ENCODE peak calls at places on chromosomes 4 and X, in ten cellular contexts. One of them, this sample, is unnamed.
A peak's percentile ranks its signal among the peaks of the same experiment; 100 is the strongest.

GRCh38 chr4:119709418-119709817 is 80.8 kb upstream of the PDE5A start:
- DNase-seq in SK-N-SH: no peak
- DNase-seq in stomach: no peak
- DNase-seq in transverse colon: no peak
- DNase-seq in suprapubic skin: no peak
- DNase-seq in sigmoid colon: no peak
- DNase-seq in GM12878: no peak
- DNase-seq in K562: no peak
- DNase-seq in esophagus muscularis mucosa: no peak
- DNase-seq in HepG2: no peak
- DNase-seq in this sample: no peak

GRCh38 chrX:23554304-23554703 is 113.0 kb upstream of the PRDX4 start:
- DNase-seq in transverse colon: no peak
- DNase-seq in SK-N-SH: peak; percentile 10
- DNase-seq in K562: peak; percentile 8
- DNase-seq in esophagus muscularis mucosa: no peak
- DNase-seq in sigmoid colon: no peak
- DNase-seq in stomach: no peak
- DNase-seq in GM12878: no peak
- DNase-seq in suprapubic skin: no peak
- DNase-seq in HepG2: peak; percentile 6
- DNase-seq in this sample: no peak

GRCh38 chrX:46327229-46328081 is 217.8 kb downstream of the ZNF674 start:
- DNase-seq in SK-N-SH: no peak
- DNase-seq in HepG2: peak; percentile 92
- DNase-seq in GM12878: no peak
- DNase-seq in suprapubic skin: no peak
- DNase-seq in sigmoid colon: no peak
- DNase-seq in K562: no peak
- DNase-seq in transverse colon: peak; percentile 31
- DNase-seq in stomach: peak; percentile 51
- DNase-seq in esophagus muscularis mucosa: no peak
- DNase-seq in this sample: peak; percentile 33

GRCh38 chr4:89142691-89143669 is 31.6 kb downstream of the TIGD2 start:
- DNase-seq in suprapubic skin: no peak
- DNase-seq in stomach: no peak
- DNase-seq in GM12878: no peak
- DNase-seq in sigmoid colon: no peak
- DNase-seq in HepG2: no peak
- DNase-seq in esophagus muscularis mucosa: no peak
- DNase-seq in K562: no peak
- DNase-seq in transverse colon: no peak
- DNase-seq in SK-N-SH: peak; percentile 26
- DNase-seq in this sample: no peak

GRCh38 chr4:115866364-115866896 is 753.0 kb upstream of the NDST4 start:
- DNase-seq in HepG2: no peak
- DNase-seq in K562: no peak
- DNase-seq in GM12878: no peak
- DNase-seq in transverse colon: no peak
- DNase-seq in esophagus muscularis mucosa: no peak
- DNase-seq in stomach: no peak
- DNase-seq in sigmoid colon: no peak
- DNase-seq in SK-N-SH: no peak
- DNase-seq in suprapubic skin: no peak
- DNase-seq in this sample: no peak

GRCh38 chr4:68218044-68218443 is 27.4 kb downstream of the TMPRSS11B start:
- DNase-seq in sigmoid colon: no peak
- DNase-seq in suprapubic skin: no peak
- DNase-seq in esophagus muscularis mucosa: no peak
- DNase-seq in K562: no peak
- DNase-seq in SK-N-SH: no peak
- DNase-seq in GM12878: no peak
- DNase-seq in HepG2: no peak
- DNase-seq in transverse colon: no peak
- DNase-seq in stomach: no peak
- DNase-seq in this sample: no peak

GRCh38 chr4:23768541-23768940 is 121.3 kb downstream of the PPARGC1A start:
- DNase-seq in transverse colon: no peak
- DNase-seq in SK-N-SH: no peak
- DNase-seq in stomach: no peak
- DNase-seq in suprapubic skin: no peak
- DNase-seq in HepG2: no peak
- DNase-seq in GM12878: no peak
- DNase-seq in sigmoid colon: no peak
- DNase-seq in K562: no peak
- DNase-seq in esophagus muscularis mucosa: no peak
- DNase-seq in this sample: no peak

GRCh38 chr4:142312391-142312790 is 533.7 kb downstream of the INPP4B start:
- DNase-seq in GM12878: no peak
- DNase-seq in suprapubic skin: no peak
- DNase-seq in sigmoid colon: no peak
- DNase-seq in esophagus muscularis mucosa: no peak
- DNase-seq in transverse colon: no peak
- DNase-seq in K562: no peak
- DNase-seq in HepG2: no peak
- DNase-seq in stomach: no peak
- DNase-seq in SK-N-SH: no peak
- DNase-seq in this sample: no peak

GRCh38 chr4:99808260-99808857 is 8.3 kb upstream of the DAPP1 start:
- DNase-seq in transverse colon: peak; percentile 74
- DNase-seq in SK-N-SH: peak; percentile 57
- DNase-seq in esophagus muscularis mucosa: no peak
- DNase-seq in stomach: peak; percentile 71
- DNase-seq in GM12878: no peak
- DNase-seq in sigmoid colon: no peak
- DNase-seq in K562: peak; percentile 62
- DNase-seq in suprapubic skin: no peak
- DNase-seq in HepG2: peak; percentile 49
- DNase-seq in this sample: no peak

GRCh38 chr4:125266901-125267601 is 47.7 kb upstream of the FAT4 start:
- DNase-seq in HepG2: no peak
- DNase-seq in GM12878: no peak
- DNase-seq in transverse colon: no peak
- DNase-seq in esophagus muscularis mucosa: no peak
- DNase-seq in K562: no peak
- DNase-seq in stomach: no peak
- DNase-seq in sigmoid colon: no peak
- DNase-seq in SK-N-SH: no peak
- DNase-seq in suprapubic skin: no peak
- DNase-seq in this sample: no peak

GRCh38 chrX:150012647-150013046 is 74.4 kb upstream of the EOLA2 start:
- DNase-seq in K562: no peak
- DNase-seq in transverse colon: no peak
- DNase-seq in HepG2: no peak
- DNase-seq in stomach: no peak
- DNase-seq in SK-N-SH: no peak
- DNase-seq in GM12878: no peak
- DNase-seq in esophagus muscularis mucosa: no peak
- DNase-seq in sigmoid colon: no peak
- DNase-seq in suprapubic skin: no peak
- DNase-seq in this sample: no peak

GRCh38 chr4:184384056-184384809 is 90.1 kb downstream of the IRF2 start:
- DNase-seq in GM12878: peak; percentile 92
- DNase-seq in K562: no peak
- DNase-seq in esophagus muscularis mucosa: no peak
- DNase-seq in transverse colon: peak; percentile 59
- DNase-seq in HepG2: peak; percentile 86
- DNase-seq in SK-N-SH: no peak
- DNase-seq in stomach: peak; percentile 78
- DNase-seq in sigmoid colon: peak; percentile 79
- DNase-seq in suprapubic skin: no peak
- DNase-seq in this sample: no peak

GRCh38 chrX:123184199-123184857 is at the start of gene GRIA3:
- DNase-seq in sigmoid colon: no peak
- DNase-seq in GM12878: no peak
- DNase-seq in suprapubic skin: no peak
- DNase-seq in esophagus muscularis mucosa: no peak
- DNase-seq in SK-N-SH: peak; percentile 29
- DNase-seq in stomach: no peak
- DNase-seq in K562: no peak
- DNase-seq in HepG2: no peak
- DNase-seq in transverse colon: no peak
- DNase-seq in this sample: no peak

GRCh38 chr4:155342142-155342541 is 34.6 kb downstream of the MAP9 start:
- DNase-seq in GM12878: no peak
- DNase-seq in sigmoid colon: no peak
- DNase-seq in HepG2: no peak
- DNase-seq in transverse colon: no peak
- DNase-seq in SK-N-SH: no peak
- DNase-seq in K562: no peak
- DNase-seq in esophagus muscularis mucosa: no peak
- DNase-seq in stomach: no peak
- DNase-seq in suprapubic skin: no peak
- DNase-seq in this sample: no peak

GRCh38 chr4:82578935-82579334 is 17.1 kb upstream of the TMEM150C start:
- DNase-seq in SK-N-SH: no peak
- DNase-seq in stomach: no peak
- DNase-seq in K562: no peak
- DNase-seq in sigmoid colon: no peak
- DNase-seq in GM12878: no peak
- DNase-seq in transverse colon: no peak
- DNase-seq in esophagus muscularis mucosa: no peak
- DNase-seq in HepG2: no peak
- DNase-seq in suprapubic skin: no peak
- DNase-seq in this sample: no peak

GRCh38 chr4:145976680-145977079 is 38.1 kb upstream of the ZNF827 start:
- DNase-seq in esophagus muscularis mucosa: no peak
- DNase-seq in K562: no peak
- DNase-seq in HepG2: no peak
- DNase-seq in SK-N-SH: no peak
- DNase-seq in GM12878: no peak
- DNase-seq in transverse colon: no peak
- DNase-seq in sigmoid colon: no peak
- DNase-seq in suprapubic skin: no peak
- DNase-seq in stomach: no peak
- DNase-seq in this sample: no peak

GRCh38 chr4:47668810-47669408 is 169.0 kb downstream of the CORIN start:
- DNase-seq in SK-N-SH: peak; percentile 43
- DNase-seq in HepG2: peak; percentile 32
- DNase-seq in suprapubic skin: no peak
- DNase-seq in GM12878: no peak
- DNase-seq in sigmoid colon: no peak
- DNase-seq in esophagus muscularis mucosa: no peak
- DNase-seq in stomach: no peak
- DNase-seq in K562: peak; percentile 45
- DNase-seq in transverse colon: no peak
- DNase-seq in this sample: no peak

DNA sequence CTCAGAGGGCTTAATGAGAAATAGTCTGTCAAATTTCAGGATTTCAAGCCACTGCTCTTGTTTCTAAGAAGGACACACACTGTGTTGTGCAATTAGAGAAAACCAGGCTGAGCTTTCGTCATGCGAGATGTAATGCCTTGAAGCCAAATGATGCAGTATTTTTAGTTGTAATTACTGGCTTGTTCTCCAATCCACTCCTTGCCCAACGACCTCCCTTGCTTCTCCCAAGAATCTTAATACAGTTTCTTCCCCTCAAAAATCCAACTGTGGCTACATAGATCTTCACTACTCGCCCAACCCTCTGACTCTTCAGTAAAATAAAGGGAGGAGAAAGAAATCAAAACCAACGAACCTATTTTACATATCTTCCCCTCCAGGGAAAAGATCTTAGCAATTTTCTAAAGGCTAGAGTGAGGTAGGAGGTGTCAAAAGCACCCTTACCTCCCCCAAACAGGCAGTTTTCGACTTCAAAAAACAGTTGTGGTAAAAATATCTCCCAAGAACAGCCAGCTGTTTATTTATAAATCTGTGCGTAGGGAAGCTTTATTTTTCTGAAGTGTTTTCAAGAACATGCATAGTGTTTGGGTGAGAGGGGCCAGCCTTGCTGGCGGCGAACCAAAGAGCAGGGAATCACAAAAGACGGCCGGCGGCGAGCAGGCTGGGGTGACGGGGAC is 68.7 kb downstream of the MGST2 start:
- DNase-seq in HepG2: no peak
- DNase-seq in suprapubic skin: no peak
- DNase-seq in SK-N-SH: no peak
- DNase-seq in GM12878: no peak
- DNase-seq in transverse colon: no peak
- DNase-seq in sigmoid colon: peak; percentile 79
- DNase-seq in stomach: no peak
- DNase-seq in esophagus muscularis mucosa: no peak
- DNase-seq in K562: no peak
- DNase-seq in this sample: no peak
- TF ChIP-seq POLR2AphosphoS5 in HepG2: no peak
- TF ChIP-seq POLR2AphosphoS5 in suprapubic skin: no peak
- TF ChIP-seq POLR2AphosphoS5 in SK-N-SH: no peak
- TF ChIP-seq POLR2AphosphoS5 in GM12878: no peak
- TF ChIP-seq POLR2AphosphoS5 in transverse colon: peak; percentile 45
- TF ChIP-seq POLR2AphosphoS5 in sigmoid colon: peak; percentile 56
- TF ChIP-seq POLR2AphosphoS5 in stomach: peak; percentile 86
- TF ChIP-seq POLR2AphosphoS5 in esophagus muscularis mucosa: peak; percentile 23
- TF ChIP-seq POLR2AphosphoS5 in K562: no peak
- TF ChIP-seq POLR2AphosphoS5 in this sample: no peak

GRCh38 chr4:15906024-15906443 is 32.5 kb downstream of the FGFBP1 start:
- DNase-seq in transverse colon: peak; percentile 84
- DNase-seq in K562: peak; percentile 28
- DNase-seq in GM12878: no peak
- DNase-seq in suprapubic skin: peak; percentile 74
- DNase-seq in stomach: peak; percentile 63
- DNase-seq in sigmoid colon: no peak
- DNase-seq in esophagus muscularis mucosa: no peak
- DNase-seq in SK-N-SH: no peak
- DNase-seq in HepG2: no peak
- DNase-seq in this sample: peak; percentile 93
- TF ChIP-seq EP300 in transverse colon: no peak
- TF ChIP-seq EP300 in K562: no peak
- TF ChIP-seq EP300 in GM12878: no peak
- TF ChIP-seq EP300 in suprapubic skin: no peak
- TF ChIP-seq EP300 in stomach: no peak
- TF ChIP-seq EP300 in sigmoid colon: no peak
- TF ChIP-seq EP300 in esophagus muscularis mucosa: no peak
- TF ChIP-seq EP300 in SK-N-SH: no peak
- TF ChIP-seq EP300 in HepG2: no peak
- TF ChIP-seq EP300 in this sample: peak; percentile 13

GRCh38 chr4:140893939-140894338 is 137.8 kb upstream of the TBC1D9 start:
- DNase-seq in GM12878: no peak
- DNase-seq in suprapubic skin: no peak
- DNase-seq in SK-N-SH: no peak
- DNase-seq in transverse colon: no peak
- DNase-seq in HepG2: no peak
- DNase-seq in stomach: no peak
- DNase-seq in sigmoid colon: no peak
- DNase-seq in esophagus muscularis mucosa: no peak
- DNase-seq in K562: no peak
- DNase-seq in this sample: no peak
- TF ChIP-seq POLR2AphosphoS5 in GM12878: no peak
- TF ChIP-seq POLR2AphosphoS5 in suprapubic skin: no peak
- TF ChIP-seq POLR2AphosphoS5 in SK-N-SH: peak; percentile 46
- TF ChIP-seq POLR2AphosphoS5 in transverse colon: peak; percentile 56
- TF ChIP-seq POLR2AphosphoS5 in HepG2: no peak
- TF ChIP-seq POLR2AphosphoS5 in stomach: peak; percentile 6
- TF ChIP-seq POLR2AphosphoS5 in sigmoid colon: peak; percentile 15
- TF ChIP-seq POLR2AphosphoS5 in esophagus muscularis mucosa: no peak
- TF ChIP-seq POLR2AphosphoS5 in K562: no peak
- TF ChIP-seq POLR2AphosphoS5 in this sample: no peak

DNA sequence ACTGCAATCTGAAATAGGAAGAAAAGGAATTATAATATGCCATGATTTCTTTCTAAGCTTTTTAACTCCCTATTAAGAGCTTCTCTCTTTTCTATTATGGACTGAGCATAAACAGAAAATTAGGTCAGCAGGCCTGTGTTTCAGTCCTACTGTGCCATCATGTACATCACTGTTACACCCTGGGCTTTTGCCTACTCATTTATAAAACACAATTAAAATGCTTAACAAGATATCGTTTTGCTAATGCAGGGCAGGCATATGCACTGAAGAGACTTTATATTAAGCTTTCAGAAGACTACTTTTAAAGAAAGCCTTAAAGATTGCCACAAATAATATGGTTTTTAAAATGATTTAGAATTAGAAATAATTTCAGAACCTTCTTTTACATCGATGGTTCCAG is 828 bp upstream of the BBS12 start:
- DNase-seq in stomach: no peak
- DNase-seq in HepG2: no peak
- DNase-seq in SK-N-SH: no peak
- DNase-seq in GM12878: no peak
- DNase-seq in suprapubic skin: no peak
- DNase-seq in esophagus muscularis mucosa: no peak
- DNase-seq in sigmoid colon: no peak
- DNase-seq in transverse colon: no peak
- DNase-seq in K562: no peak
- DNase-seq in this sample: no peak
- TF ChIP-seq EP300 in stomach: no peak
- TF ChIP-seq EP300 in HepG2: no peak
- TF ChIP-seq EP300 in SK-N-SH: no peak
- TF ChIP-seq EP300 in GM12878: no peak
- TF ChIP-seq EP300 in suprapubic skin: no peak
- TF ChIP-seq EP300 in esophagus muscularis mucosa: no peak
- TF ChIP-seq EP300 in sigmoid colon: no peak
- TF ChIP-seq EP300 in transverse colon: no peak
- TF ChIP-seq EP300 in K562: no peak
- TF ChIP-seq EP300 in this sample: no peak

This sample was measured in upper lobe of left lung.